ENCODE peak calls at places on chromosomes 3 and 15, in ten cellular contexts. One of them, this sample, is unnamed.

GRCh38 chr3:134624537-134625287 is 26.1 kb downstream of the KY start:
- DNase-seq in A549: no peak
- DNase-seq in bronchial epithelial cell: no peak
- DNase-seq in H9: peak
- DNase-seq in IMR-90: no peak
- DNase-seq in cardiac fibroblast: no peak
- DNase-seq in thoracic aorta: no peak
- DNase-seq in upper lobe of right lung: no peak
- DNase-seq in suprapubic skin: peak
- DNase-seq in body of pancreas: no peak
- DNase-seq in this sample: peak

GRCh38 chr3:31724681-31725080 is 192.0 kb downstream of the STT3B start:
- DNase-seq in IMR-90: peak
- DNase-seq in bronchial epithelial cell: peak
- DNase-seq in suprapubic skin: no peak
- DNase-seq in thoracic aorta: no peak
- DNase-seq in A549: peak
- DNase-seq in body of pancreas: no peak
- DNase-seq in upper lobe of right lung: no peak
- DNase-seq in cardiac fibroblast: no peak
- DNase-seq in H9: no peak
- DNase-seq in this sample: no peak

GRCh38 chr15:40103864-40104271 is 4.8 kb downstream of the BMF start:
- DNase-seq in IMR-90: no peak
- DNase-seq in H9: no peak
- DNase-seq in upper lobe of right lung: no peak
- DNase-seq in thoracic aorta: no peak
- DNase-seq in bronchial epithelial cell: no peak
- DNase-seq in cardiac fibroblast: peak
- DNase-seq in A549: no peak
- DNase-seq in body of pancreas: no peak
- DNase-seq in suprapubic skin: peak
- DNase-seq in this sample: no peak

GRCh38 chr15:68578175-68578959 is 426 bp upstream of the CORO2B start:
- DNase-seq in cardiac fibroblast: peak
- DNase-seq in bronchial epithelial cell: no peak
- DNase-seq in thoracic aorta: peak
- DNase-seq in IMR-90: peak
- DNase-seq in A549: peak
- DNase-seq in body of pancreas: peak
- DNase-seq in H9: peak
- DNase-seq in upper lobe of right lung: peak
- DNase-seq in suprapubic skin: peak
- DNase-seq in this sample: peak

GRCh38 chr15:92005154-92005553 is 151.6 kb downstream of the SLCO3A1 start:
- DNase-seq in body of pancreas: no peak
- DNase-seq in suprapubic skin: no peak
- DNase-seq in H9: no peak
- DNase-seq in bronchial epithelial cell: no peak
- DNase-seq in upper lobe of right lung: no peak
- DNase-seq in thoracic aorta: no peak
- DNase-seq in IMR-90: no peak
- DNase-seq in A549: no peak
- DNase-seq in cardiac fibroblast: no peak
- DNase-seq in this sample: no peak

GRCh38 chr3:43477600-43477999 is 144.2 kb downstream of the ANO10 start:
- DNase-seq in suprapubic skin: no peak
- DNase-seq in bronchial epithelial cell: no peak
- DNase-seq in IMR-90: no peak
- DNase-seq in H9: no peak
- DNase-seq in A549: no peak
- DNase-seq in cardiac fibroblast: peak
- DNase-seq in body of pancreas: peak
- DNase-seq in thoracic aorta: no peak
- DNase-seq in upper lobe of right lung: no peak
- DNase-seq in this sample: no peak

GRCh38 chr3:30628931-30629590 is 22.7 kb downstream of the TGFBR2 start:
- DNase-seq in thoracic aorta: no peak
- DNase-seq in upper lobe of right lung: no peak
- DNase-seq in A549: peak
- DNase-seq in suprapubic skin: no peak
- DNase-seq in H9: no peak
- DNase-seq in body of pancreas: peak
- DNase-seq in IMR-90: no peak
- DNase-seq in cardiac fibroblast: peak
- DNase-seq in bronchial epithelial cell: no peak
- DNase-seq in this sample: no peak

GRCh38 chr3:133694288-133695268 is 32.8 kb upstream of the TOPBP1 start:
- DNase-seq in H9: no peak
- DNase-seq in cardiac fibroblast: no peak
- DNase-seq in bronchial epithelial cell: no peak
- DNase-seq in thoracic aorta: no peak
- DNase-seq in A549: no peak
- DNase-seq in body of pancreas: no peak
- DNase-seq in upper lobe of right lung: no peak
- DNase-seq in IMR-90: no peak
- DNase-seq in suprapubic skin: no peak
- DNase-seq in this sample: no peak

GRCh38 chr15:58261368-58261767 is 123.2 kb downstream of the AQP9 start:
- DNase-seq in upper lobe of right lung: no peak
- DNase-seq in body of pancreas: no peak
- DNase-seq in A549: no peak
- DNase-seq in thoracic aorta: no peak
- DNase-seq in suprapubic skin: no peak
- DNase-seq in H9: no peak
- DNase-seq in cardiac fibroblast: no peak
- DNase-seq in bronchial epithelial cell: no peak
- DNase-seq in IMR-90: no peak
- DNase-seq in this sample: no peak

GRCh38 chr3:98776114-98776513 is 13.0 kb downstream of the ST3GAL6 start:
- DNase-seq in H9: no peak
- DNase-seq in upper lobe of right lung: no peak
- DNase-seq in A549: no peak
- DNase-seq in bronchial epithelial cell: no peak
- DNase-seq in body of pancreas: no peak
- DNase-seq in suprapubic skin: no peak
- DNase-seq in thoracic aorta: no peak
- DNase-seq in IMR-90: no peak
- DNase-seq in cardiac fibroblast: no peak
- DNase-seq in this sample: no peak

GRCh38 chr15:36598529-36599177 is 19.2 kb downstream of the CDIN1 start:
- DNase-seq in A549: no peak
- DNase-seq in body of pancreas: no peak
- DNase-seq in thoracic aorta: no peak
- DNase-seq in bronchial epithelial cell: no peak
- DNase-seq in suprapubic skin: no peak
- DNase-seq in upper lobe of right lung: no peak
- DNase-seq in cardiac fibroblast: peak
- DNase-seq in H9: no peak
- DNase-seq in IMR-90: peak
- DNase-seq in this sample: no peak

GRCh38 chr3:52250122-52250521 is 4.6 kb downstream of the PPM1M start:
- DNase-seq in body of pancreas: no peak
- DNase-seq in cardiac fibroblast: no peak
- DNase-seq in thoracic aorta: no peak
- DNase-seq in H9: no peak
- DNase-seq in bronchial epithelial cell: no peak
- DNase-seq in suprapubic skin: no peak
- DNase-seq in IMR-90: no peak
- DNase-seq in upper lobe of right lung: peak
- DNase-seq in A549: no peak
- DNase-seq in this sample: no peak

GRCh38 chr3:190073264-190073663 is 47.4 kb downstream of the P3H2 start:
- DNase-seq in bronchial epithelial cell: no peak
- DNase-seq in suprapubic skin: no peak
- DNase-seq in H9: no peak
- DNase-seq in thoracic aorta: no peak
- DNase-seq in body of pancreas: no peak
- DNase-seq in cardiac fibroblast: peak
- DNase-seq in A549: no peak
- DNase-seq in IMR-90: peak
- DNase-seq in upper lobe of right lung: no peak
- DNase-seq in this sample: no peak

GRCh38 chr3:23094890-23095462 is 108.2 kb upstream of the UBE2E2 start:
- DNase-seq in suprapubic skin: no peak
- DNase-seq in H9: no peak
- DNase-seq in upper lobe of right lung: no peak
- DNase-seq in body of pancreas: no peak
- DNase-seq in A549: peak
- DNase-seq in bronchial epithelial cell: peak
- DNase-seq in cardiac fibroblast: peak
- DNase-seq in thoracic aorta: no peak
- DNase-seq in IMR-90: peak
- DNase-seq in this sample: no peak

GRCh38 chr3:47385796-47386195 is 5.0 kb downstream of the PTPN23 start:
- DNase-seq in H9: no peak
- DNase-seq in suprapubic skin: no peak
- DNase-seq in upper lobe of right lung: no peak
- DNase-seq in A549: no peak
- DNase-seq in IMR-90: no peak
- DNase-seq in body of pancreas: no peak
- DNase-seq in bronchial epithelial cell: no peak
- DNase-seq in cardiac fibroblast: no peak
- DNase-seq in thoracic aorta: no peak
- DNase-seq in this sample: no peak

GRCh38 chr15:82802497-82802896 is 3.4 kb downstream of the FSD2 start:
- DNase-seq in body of pancreas: no peak
- DNase-seq in A549: no peak
- DNase-seq in bronchial epithelial cell: no peak
- DNase-seq in thoracic aorta: no peak
- DNase-seq in upper lobe of right lung: no peak
- DNase-seq in suprapubic skin: no peak
- DNase-seq in cardiac fibroblast: no peak
- DNase-seq in H9: no peak
- DNase-seq in IMR-90: no peak
- DNase-seq in this sample: no peak

DNA sequence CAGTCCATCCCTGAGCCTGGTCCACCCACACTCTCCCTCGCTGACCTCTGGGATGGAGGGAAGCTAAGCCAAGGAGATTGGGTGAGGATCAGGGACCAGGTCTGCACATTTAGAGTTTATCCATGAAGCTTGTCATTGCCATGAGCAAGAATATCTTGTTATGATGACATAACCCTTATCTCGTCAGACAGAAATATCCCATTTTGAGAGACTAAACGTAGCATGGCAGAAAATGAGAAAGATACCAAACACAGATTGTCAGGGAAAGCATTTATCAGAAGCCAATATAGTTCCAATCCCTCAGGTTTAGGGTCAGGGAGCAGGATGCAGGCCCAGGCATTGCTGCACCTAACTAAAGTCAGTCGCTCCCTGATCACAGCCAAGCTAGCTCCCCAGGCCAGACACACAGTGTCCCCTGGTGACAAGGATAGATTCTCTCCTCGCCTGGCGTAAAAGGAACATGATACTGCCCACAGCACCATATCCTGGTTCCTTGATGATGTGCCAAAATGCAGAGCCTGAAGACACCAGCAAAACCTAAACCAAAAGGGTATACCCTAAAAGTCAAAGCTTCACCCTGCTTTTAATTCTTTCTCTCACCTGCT is 66.9 kb downstream of the DCLK3 start:
- DNase-seq in cardiac fibroblast: no peak
- DNase-seq in H9: peak
- DNase-seq in upper lobe of right lung: no peak
- DNase-seq in suprapubic skin: no peak
- DNase-seq in body of pancreas: no peak
- DNase-seq in IMR-90: no peak
- DNase-seq in A549: peak
- DNase-seq in thoracic aorta: no peak
- DNase-seq in bronchial epithelial cell: no peak
- DNase-seq in this sample: no peak
- TF ChIP-seq CTCF in cardiac fibroblast: no peak
- TF ChIP-seq CTCF in H9: peak
- TF ChIP-seq CTCF in upper lobe of right lung: no peak
- TF ChIP-seq CTCF in suprapubic skin: no peak
- TF ChIP-seq CTCF in body of pancreas: no peak
- TF ChIP-seq CTCF in IMR-90: peak
- TF ChIP-seq CTCF in A549: peak
- TF ChIP-seq CTCF in thoracic aorta: no peak
- TF ChIP-seq CTCF in bronchial epithelial cell: no peak
- TF ChIP-seq CTCF in this sample: no peak

GRCh38 chr3:192444791-192445106 is 282.6 kb downstream of the FGF12 start:
- DNase-seq in body of pancreas: no peak
- DNase-seq in IMR-90: no peak
- DNase-seq in A549: no peak
- DNase-seq in bronchial epithelial cell: no peak
- DNase-seq in upper lobe of right lung: no peak
- DNase-seq in suprapubic skin: no peak
- DNase-seq in cardiac fibroblast: no peak
- DNase-seq in thoracic aorta: no peak
- DNase-seq in H9: no peak
- DNase-seq in this sample: no peak
- TF ChIP-seq CTCF in body of pancreas: no peak
- TF ChIP-seq CTCF in IMR-90: no peak
- TF ChIP-seq CTCF in A549: no peak
- TF ChIP-seq CTCF in bronchial epithelial cell: no peak
- TF ChIP-seq CTCF in upper lobe of right lung: no peak
- TF ChIP-seq CTCF in suprapubic skin: no peak
- TF ChIP-seq CTCF in cardiac fibroblast: no peak
- TF ChIP-seq CTCF in thoracic aorta: no peak
- TF ChIP-seq CTCF in H9: no peak
- TF ChIP-seq CTCF in this sample: no peak

DNA sequence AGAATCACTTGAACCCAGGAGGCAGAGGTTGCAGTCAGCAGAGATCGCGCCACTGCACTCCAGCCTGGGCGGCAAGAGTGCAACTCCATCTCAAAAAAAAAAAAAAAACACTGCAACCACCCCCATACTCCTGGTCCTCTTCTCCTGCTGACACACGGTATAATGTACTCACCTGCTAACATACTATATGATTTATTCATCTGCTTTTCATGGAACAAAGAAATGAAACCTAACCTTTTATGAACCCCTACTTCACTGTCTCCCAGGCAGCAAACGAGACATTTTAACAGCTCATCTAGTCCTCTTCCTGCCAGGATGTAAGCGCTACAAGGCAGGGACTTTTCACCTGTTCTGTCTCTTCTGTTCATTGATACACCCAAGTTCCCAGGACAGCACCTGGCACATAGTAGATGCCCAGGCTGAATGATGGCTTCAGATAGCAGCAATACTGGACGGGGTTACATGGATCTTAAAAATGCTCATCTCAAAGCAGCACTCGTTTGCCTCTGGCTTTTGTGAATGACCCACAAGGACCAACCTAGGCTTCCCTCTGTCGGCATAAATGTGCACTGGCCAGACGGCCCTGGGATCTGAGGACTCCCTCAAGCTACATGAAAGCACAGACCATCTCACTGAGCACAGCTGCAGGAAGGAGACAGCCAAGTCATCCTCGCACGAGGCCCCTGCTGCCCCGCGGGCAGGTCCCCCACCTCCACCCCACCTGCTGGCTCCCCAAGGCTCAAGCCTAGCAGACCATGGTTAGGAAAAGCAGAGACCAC is 20.3 kb downstream of the XXYLT1 start:
- DNase-seq in suprapubic skin: no peak
- DNase-seq in A549: no peak
- DNase-seq in thoracic aorta: no peak
- DNase-seq in IMR-90: no peak
- DNase-seq in H9: no peak
- DNase-seq in bronchial epithelial cell: no peak
- DNase-seq in upper lobe of right lung: no peak
- DNase-seq in body of pancreas: no peak
- DNase-seq in cardiac fibroblast: peak
- DNase-seq in this sample: peak
- TF ChIP-seq CTCF in suprapubic skin: peak
- TF ChIP-seq CTCF in A549: no peak
- TF ChIP-seq CTCF in thoracic aorta: no peak
- TF ChIP-seq CTCF in IMR-90: peak
- TF ChIP-seq CTCF in H9: no peak
- TF ChIP-seq CTCF in bronchial epithelial cell: no peak
- TF ChIP-seq CTCF in upper lobe of right lung: peak
- TF ChIP-seq CTCF in body of pancreas: no peak
- TF ChIP-seq CTCF in cardiac fibroblast: peak
- TF ChIP-seq CTCF in this sample: no peak

GRCh38 chr15:29081781-29082180 is 187.8 kb downstream of the NSMCE3 start:
- DNase-seq in H9: no peak
- DNase-seq in upper lobe of right lung: no peak
- DNase-seq in thoracic aorta: no peak
- DNase-seq in A549: no peak
- DNase-seq in IMR-90: no peak
- DNase-seq in body of pancreas: no peak
- DNase-seq in bronchial epithelial cell: no peak
- DNase-seq in suprapubic skin: peak
- DNase-seq in cardiac fibroblast: no peak
- DNase-seq in this sample: no peak
- TF ChIP-seq CTCF in H9: no peak
- TF ChIP-seq CTCF in upper lobe of right lung: no peak
- TF ChIP-seq CTCF in thoracic aorta: no peak
- TF ChIP-seq CTCF in A549: no peak
- TF ChIP-seq CTCF in IMR-90: no peak
- TF ChIP-seq CTCF in body of pancreas: no peak
- TF ChIP-seq CTCF in bronchial epithelial cell: no peak
- TF ChIP-seq CTCF in suprapubic skin: no peak
- TF ChIP-seq CTCF in cardiac fibroblast: no peak
- TF ChIP-seq CTCF in this sample: no peak